ENCODE peak calls at places on chromosomes 12 and 14, in five cellular contexts. C is right cardiac atrium; V is fibroblast of pulmonary artery; I is stimulated activated CD8-positive, alpha-beta memory T cell treated with anti-CD3 and anti-CD28 coated beads, Interleukin-4, amount 100 ng/mL, for 24 hours; P is activated T-cell treated with anti-CD3 and anti-CD28 coated beads, Interleukin-2, amount 50 U/mL, for 72 hours. T is an unnamed sample.

GRCh38 chr12:113981876-113982275 is 15.8 kb upstream of the RBM19 start:
- DNase-seq in C (no peak), V (no peak), I (no peak), P (no peak), T (no peak)

GRCh38 chr12:7376196-7376595 is 67.8 kb downstream of the CD163L1 start:
- DNase-seq in C (no peak), V (peak; percentile 16), I (no peak), P (no peak), T (no peak)

GRCh38 chr12:115155665-115156645 is 472.0 kb upstream of the TBX3 start:
- DNase-seq in C (no peak), V (peak; percentile 87), I (no peak), P (no peak), T (no peak)

GRCh38 chr14:93729993-93730392 is 58.3 kb downstream of the PRIMA1 start:
- DNase-seq in C (no peak), V (no peak), I (no peak), P (no peak), T (no peak)

GRCh38 chr12:27555928-27556778 is 32.1 kb downstream of the PPFIBP1 start:
- DNase-seq in C (no peak), V (peak; percentile 58), I (no peak), P (no peak), T (no peak)

GRCh38 chr12:89351489-89352241 is 636 bp downstream of the DUSP6 start:
- DNase-seq in C (peak; percentile 42), V (no peak), I (no peak), P (peak; percentile 52), T (no peak)

GRCh38 chr12:114931025-114931424 is 247.1 kb upstream of the TBX3 start:
- DNase-seq in C (no peak), V (no peak), I (no peak), P (no peak), T (no peak)

GRCh38 chr12:25950329-25951115 is 8.0 kb upstream of the RASSF8 start:
- DNase-seq in C (no peak), V (no peak), I (no peak), P (no peak), T (no peak)

T was measured in omental fat pad.